ENCODE peak calls at places on chromosomes 3 and 15, in five cellular contexts. R, X, C, J and U are unnamed samples. For H3K9me3, the result is how much of the 10 kb centered on the place peaks cover.

GRCh38 chr3:178705925-178706324 is 169.7 kb downstream of the KCNMB2 start:
- DNase-seq in X (no peak), R (no peak), C (no peak), J (no peak), U (no peak)

GRCh38 chr3:138781012-138781470 is 53.7 kb downstream of the PIK3CB start:
- DNase-seq in R (peak), J (no peak), X (no peak), C (peak), U (peak)

GRCh38 chr15:99574502-99574901 is 8.7 kb downstream of the MEF2A start:
- DNase-seq in C (peak), J (no peak), X (no peak), R (no peak), U (no peak)

GRCh38 chr15:57138260-57138895 is 219.9 kb downstream of the TCF12 start:
- DNase-seq in X (peak), C (peak), R (no peak), J (no peak), U (peak)

GRCh38 chr15:24955549-24955929 is 752 bp downstream of the SNRPN start:
- DNase-seq in X (no peak), R (peak), C (peak), J (peak), U (peak)

GRCh38 chr3:13073042-13073906 is at the start of gene IQSEC1:
- DNase-seq in X (no peak), R (peak), C (peak), J (peak), U (peak)

GRCh38 chr3:63807901-63808589 is 11.1 kb upstream of the C3orf49 start:
- DNase-seq in X (no peak), J (no peak), C (no peak), R (no peak), U (no peak)

GRCh38 chr3:107973152-107973551 is 117.7 kb downstream of the CD47 start:
- DNase-seq in R (no peak), X (no peak), J (no peak), C (no peak), U (no peak)

GRCh38 chr3:43378066-43378935 is 92.0 kb downstream of the SNRK start:
- DNase-seq in J (no peak), R (peak), C (peak), X (peak), U (peak)

GRCh38 chr3:63931290-63931689 is 19.1 kb upstream of the SCAANT1 start:
- DNase-seq in X (no peak), R (no peak), C (no peak), J (no peak), U (no peak)

GRCh38 chr3:119301662-119302061 is 7.5 kb downstream of the ARHGAP31 start:
- DNase-seq in R (no peak), C (no peak), J (no peak), X (no peak), U (no peak)

GRCh38 chr3:38227989-38228388 is 37.6 kb upstream of the SLC22A13 start:
- DNase-seq in C (no peak), R (no peak), J (no peak), X (peak), U (no peak)

GRCh38 chr15:95086543-95087252 is 855.3 kb downstream of the MCTP2 start:
- DNase-seq in X (no peak), C (no peak), J (no peak), R (no peak), U (no peak)

GRCh38 chr15:92797168-92798052 is 102.7 kb upstream of the CHD2 start:
- DNase-seq in R (no peak), J (no peak), X (peak), C (peak), U (no peak)

GRCh38 chr15:77871838-77872371 is 205.6 kb downstream of the TBC1D2B start:
- DNase-seq in X (no peak), C (no peak), J (no peak), R (no peak), U (no peak)

GRCh38 chr3:164375538-164375937 is 702.8 kb downstream of the SI start:
- DNase-seq in C (no peak), J (no peak), X (no peak), R (no peak), U (no peak)

GRCh38 chr3:51794202-51794601 is 15.2 kb upstream of the IQCF6 start:
- DNase-seq in R (no peak), X (no peak), J (no peak), C (no peak), U (no peak)

GRCh38 chr15:56869573-56869972 is 48.9 kb upstream of the TCF12 start:
- DNase-seq in X (peak), R (no peak), C (peak), J (peak), U (peak)

GRCh38 chr3:117444175-117444574 is 734.6 kb downstream of the TUSC7 start:
- DNase-seq in R (no peak), X (no peak), J (no peak), C (no peak), U (no peak)

GRCh38 chr15:25691544-25692430 is 171.3 kb downstream of the ATP10A start:
- DNase-seq in C (no peak), R (no peak), X (no peak), J (no peak), U (no peak)

GRCh38 chr3:5357089-5357488 is 169.6 kb downstream of the EDEM1 start:
- DNase-seq in X (no peak), C (no peak), R (no peak), J (no peak), U (no peak)

GRCh38 chr15:58666957-58667356 is 82.5 kb downstream of the ADAM10 start:
- DNase-seq in C (no peak), R (no peak), J (no peak), X (peak), U (no peak)

GRCh38 chr3:99586680-99587079 is 51.7 kb upstream of the COL8A1 start:
- DNase-seq in X (no peak), J (no peak), R (no peak), C (no peak), U (no peak)

GRCh38 chr3:10453764-10454163 is 51.6 kb downstream of the ATP2B2 start:
- DNase-seq in J (no peak), C (no peak), X (no peak), R (no peak), U (no peak)

GRCh38 chr3:10454907-10455306 is 50.5 kb downstream of the ATP2B2 start:
- DNase-seq in J (no peak), X (no peak), R (no peak), C (no peak), U (no peak)

GRCh38 chr3:10456981-10457380 is 48.4 kb downstream of the ATP2B2 start:
- DNase-seq in C (no peak), J (no peak), R (no peak), X (no peak), U (no peak)

GRCh38 chr3:10457560-10457959 is 47.8 kb downstream of the ATP2B2 start:
- DNase-seq in R (no peak), X (no peak), C (no peak), J (no peak), U (no peak)

GRCh38 chr3:10455515-10455914 is 49.9 kb downstream of the ATP2B2 start:
- DNase-seq in X (no peak), J (no peak), C (no peak), R (no peak), U (no peak)
- H3K9me3 ChIP-seq in X (under half), J (under half), C (under half), R (under half), U (under half)

GRCh38 chr3:61808526-61808925 is 247.2 kb downstream of the PTPRG start:
- DNase-seq in J (peak), R (no peak), C (peak), X (no peak), U (peak)
- H3K27ac ChIP-seq in J (peak), R (no peak), C (no peak), X (no peak), U (peak)

DNA sequence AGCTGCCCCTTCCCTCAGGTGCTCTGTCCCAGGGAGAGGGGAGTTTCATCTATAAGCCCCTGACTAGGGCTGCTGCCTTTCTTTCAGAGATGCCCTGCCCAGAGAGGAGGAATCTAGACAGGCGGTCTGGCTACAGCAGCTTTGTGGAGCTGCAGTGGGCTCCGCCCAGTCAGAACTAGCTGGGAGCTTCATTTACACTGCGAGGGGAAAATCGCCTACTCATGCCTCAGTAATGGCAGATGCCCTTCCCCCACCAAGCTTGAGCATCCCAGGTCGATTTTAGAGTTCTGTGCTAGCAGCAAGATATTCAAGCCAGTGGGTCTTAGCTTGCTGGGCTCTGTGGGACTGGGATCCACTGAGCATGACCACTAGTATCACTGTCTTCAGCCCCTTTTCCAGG is 181.1 kb upstream of the RARB start:
- DNase-seq in C (no peak), J (no peak), R (no peak), X (no peak), U (no peak)
- H3K9me3 ChIP-seq in C (under half), J (half or more), R (under half), X (under half), U (under half)

DNA sequence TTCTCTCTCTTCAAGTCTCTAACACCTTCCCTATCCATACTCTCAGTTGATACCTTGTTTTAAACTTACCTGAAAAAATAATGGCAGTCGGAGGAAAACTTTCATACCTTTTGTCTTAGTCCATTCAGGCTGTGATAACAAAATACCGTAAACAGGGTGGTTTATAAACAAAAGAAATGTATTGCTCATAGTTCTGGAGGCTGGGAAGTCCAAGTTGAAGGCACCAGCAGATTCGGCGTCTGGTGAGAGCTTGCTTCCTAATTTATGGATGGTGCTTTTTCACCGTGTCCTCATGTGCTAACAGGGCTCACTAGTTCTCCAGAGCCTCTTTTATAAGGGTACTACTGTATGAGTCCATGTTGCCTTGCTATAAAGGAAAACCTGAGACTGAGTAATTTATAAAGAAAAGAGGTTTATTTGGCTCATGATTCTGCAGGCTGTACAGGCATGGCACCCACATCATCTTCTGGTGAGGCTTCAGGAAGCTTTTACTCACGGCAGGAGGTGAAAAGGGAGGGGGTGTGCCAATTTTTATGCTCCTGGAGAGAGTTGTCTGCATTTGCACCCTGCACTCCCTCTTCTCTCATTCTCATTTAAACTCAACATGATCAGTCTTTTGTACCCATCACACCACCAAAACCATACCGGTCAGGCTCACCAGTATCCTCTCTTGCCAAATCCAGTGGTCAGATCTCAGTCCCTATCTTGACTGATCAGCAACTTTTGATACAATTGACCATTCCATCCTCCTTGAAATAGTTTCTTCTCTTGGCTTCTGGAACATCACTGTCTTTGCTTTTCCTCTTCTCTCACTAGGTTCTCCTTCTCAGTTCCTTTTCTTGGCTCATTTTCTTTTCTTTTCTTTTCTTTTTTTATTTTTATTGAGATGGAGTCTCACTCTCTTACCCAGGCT is 21.6 kb downstream of the ST6GAL1 start:
- DNase-seq in C (no peak), R (no peak), X (no peak), J (no peak), U (no peak)
- H3K27ac ChIP-seq in C (no peak), R (no peak), X (no peak), J (peak), U (peak)

GRCh38 chr15:40241305-40242215 is 2.7 kb downstream of the PAK6 start:
- DNase-seq in J (no peak), R (no peak), C (no peak), X (no peak), U (no peak)
- H3K9me3 ChIP-seq in J (under half), R (under half), C (under half), X (under half), U (under half)

DNA sequence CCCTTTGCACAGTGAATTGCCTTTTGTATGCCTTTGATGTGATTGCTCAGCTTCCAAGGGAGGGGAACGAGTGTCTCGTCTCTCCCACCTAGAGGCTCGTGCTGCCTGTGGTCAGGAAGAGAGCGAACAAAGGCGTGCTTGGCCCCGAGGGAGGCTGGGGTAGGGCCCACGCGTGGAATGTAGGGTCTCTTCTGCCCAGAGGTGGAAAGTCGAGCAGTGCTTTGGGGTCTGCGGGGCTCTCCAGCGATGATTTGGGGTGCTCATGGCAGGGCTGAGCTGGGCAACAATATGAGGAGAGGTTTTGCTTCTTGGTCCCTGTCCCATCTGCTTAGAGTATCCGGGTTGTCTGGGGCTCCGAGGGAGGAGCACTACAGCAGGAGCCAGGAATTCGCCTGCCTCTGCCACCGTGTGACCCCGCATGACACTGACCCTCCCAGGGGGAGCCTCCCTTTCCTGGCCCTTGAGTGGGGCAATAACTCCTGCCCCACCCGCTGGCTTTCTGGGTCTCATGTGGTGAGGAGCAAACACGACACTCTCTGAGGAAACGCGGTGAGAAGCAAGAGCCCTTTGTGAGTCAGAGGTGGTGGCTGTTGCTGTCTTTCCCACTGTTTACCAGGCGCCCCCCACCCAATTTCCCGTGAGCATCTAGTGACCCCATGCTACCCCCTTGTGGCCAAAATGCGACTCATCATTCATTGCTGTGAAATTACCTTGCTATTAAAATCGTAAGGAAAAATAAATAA is 29.6 kb downstream of the CCNL1 start:
- DNase-seq in C (peak), X (peak), R (peak), J (peak), U (peak)
- H3K27ac ChIP-seq in C (peak), X (peak), R (peak), J (peak), U (peak)

GRCh38 chr15:39282663-39283208 is 298.1 kb upstream of the THBS1 start:
- DNase-seq in C (no peak), R (no peak), X (no peak), J (no peak), U (no peak)

GRCh38 chr15:39285066-39285465 is 295.8 kb upstream of the THBS1 start:
- DNase-seq in R (no peak), X (no peak), C (no peak), J (no peak), U (no peak)

GRCh38 chr15:39285663-39286062 is 295.2 kb upstream of the THBS1 start:
- DNase-seq in X (no peak), R (no peak), C (no peak), J (no peak), U (no peak)

GRCh38 chr15:39281094-39281493 is 299.8 kb upstream of the THBS1 start:
- DNase-seq in X (no peak), R (no peak), C (no peak), J (no peak), U (no peak)

DNA sequence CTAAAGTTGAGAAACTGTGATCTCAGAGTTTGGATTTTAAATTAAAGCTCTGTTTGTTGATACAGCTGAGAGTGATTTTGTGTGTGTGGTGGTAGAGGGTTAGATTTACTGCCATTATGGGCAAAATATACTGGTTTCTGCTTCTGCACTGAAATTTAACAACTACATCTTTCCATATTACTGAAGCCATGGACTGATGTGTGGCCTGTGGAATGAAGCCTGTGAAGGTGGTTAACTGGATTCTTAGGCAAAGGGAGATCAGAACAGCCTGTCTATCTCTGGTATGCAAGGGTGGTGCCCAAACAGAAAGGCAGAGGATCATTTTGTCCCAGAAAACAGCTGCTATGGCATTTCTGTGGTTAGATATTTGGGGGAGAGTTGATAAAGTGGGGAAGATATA is 297.3 kb upstream of the THBS1 start:
- DNase-seq in X (no peak), C (no peak), R (no peak), J (no peak), U (no peak)
- H3K9me3 ChIP-seq in X (under half), C (under half), R (under half), J (under half), U (under half)

DNA sequence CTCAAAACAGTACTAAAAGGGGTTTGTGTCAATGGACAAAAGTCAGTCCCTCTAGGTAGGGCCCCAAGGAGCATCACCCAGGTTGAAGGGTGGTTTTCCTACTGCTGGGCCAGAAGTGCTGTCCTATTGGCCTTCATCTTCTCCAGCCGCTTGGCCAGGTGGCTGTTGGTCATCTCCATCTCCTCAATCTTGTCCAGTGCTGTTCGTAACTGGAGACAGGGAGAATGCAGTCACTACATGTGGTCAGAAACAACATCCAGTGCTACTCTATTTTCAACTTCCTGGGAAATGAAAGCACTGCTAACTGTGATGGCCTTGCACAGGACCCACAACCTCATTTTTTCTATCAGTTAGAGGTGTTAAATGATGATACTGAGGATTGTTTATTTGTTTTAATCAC is 60.4 kb downstream of the MLH1 start:
- DNase-seq in J (no peak), R (no peak), X (no peak), C (no peak), U (no peak)
- H3K27ac ChIP-seq in J (peak), R (no peak), X (no peak), C (no peak), U (peak)